ENCODE peak calls at places on chromosomes 7 and 10, in five cellular contexts. J is mesendoderm; O is uterus; G is CD4-positive, CD25-positive, alpha-beta regulatory T cell; T is Panc1. P is an unnamed sample.

GRCh38 chr10:13001041-13001886 is at the start of gene CCDC3:
- DNase-seq in T (no peak), O (no peak), J (peak; percentile 45), G (no peak), P (no peak)

GRCh38 chr7:40675741-40676140 is 540.9 kb downstream of the SUGCT start:
- DNase-seq in O (no peak), T (no peak), G (no peak), J (no peak), P (no peak)

GRCh38 chr7:138186951-138187351 is 110.7 kb downstream of the AKR1D1 start:
- DNase-seq in G (no peak), O (no peak), J (no peak), T (no peak), P (peak; percentile 83)

GRCh38 chr7:103447073-103447960 is 1.3 kb upstream of the SLC26A5 start:
- DNase-seq in G (peak; percentile 20), T (peak; percentile 46), J (peak; percentile 87), O (no peak), P (peak; percentile 40)

GRCh38 chr7:142345817-142346216 is 88.0 kb upstream of the PRSS58 start:
- DNase-seq in O (no peak), J (no peak), G (no peak), T (no peak), P (no peak)

GRCh38 chr10:112082134-112082533 is 101.4 kb downstream of the GPAM start:
- DNase-seq in J (no peak), G (no peak), O (peak; percentile 37), T (no peak), P (peak; percentile 90)

GRCh38 chr10:25933653-25934608 is at the start of gene MYO3A:
- DNase-seq in O (no peak), G (no peak), T (no peak), J (peak; percentile 83), P (no peak)

GRCh38 chr10:63630085-63630927 is 109.1 kb downstream of the REEP3 start:
- DNase-seq in T (peak; percentile 53), O (peak; percentile 96), G (peak; percentile 60), J (peak; percentile 96), P (peak; percentile 99)

GRCh38 chr7:155163696-155164095 is 93.6 kb downstream of the HTR5A start:
- DNase-seq in O (no peak), G (no peak), J (no peak), T (no peak), P (no peak)

GRCh38 chr7:57414415-57414814 is 35.6 kb upstream of the ZNF716 start:
- DNase-seq in J (no peak), T (no peak), O (no peak), G (no peak), P (no peak)

GRCh38 chr7:131972251-131972650 is 415.8 kb upstream of the PODXL start:
- DNase-seq in G (no peak), O (no peak), T (no peak), J (no peak), P (no peak)

GRCh38 chr10:133465950-133466474 is 12.3 kb downstream of the SCART1 start:
- DNase-seq in J (no peak), T (no peak), O (no peak), G (no peak), P (no peak)

GRCh38 chr10:79287973-79288715 is 59.1 kb upstream of the PPIF start:
- DNase-seq in T (no peak), J (no peak), O (no peak), G (no peak), P (no peak)

GRCh38 chr7:158085741-158086695 is 501.6 kb downstream of the PTPRN2 start:
- DNase-seq in J (no peak), G (no peak), T (no peak), O (no peak), P (no peak)

GRCh38 chr10:97689637-97690036 is 2.6 kb upstream of the AVPI1 start:
- DNase-seq in J (peak; percentile 22), T (no peak), O (no peak), G (no peak), P (peak; percentile 95)

GRCh38 chr10:100827819-100828743 is 82.7 kb downstream of the PAX2 start:
- DNase-seq in T (no peak), O (no peak), G (peak; percentile 8), J (peak; percentile 79), P (no peak)

GRCh38 chr7:17183630-17184328 is 114.7 kb upstream of the AHR start:
- DNase-seq in T (no peak), J (no peak), O (no peak), G (no peak), P (peak; percentile 34)

GRCh38 chr7:70414368-70414767 is 717.6 kb upstream of the GALNT17 start:
- DNase-seq in T (no peak), G (no peak), O (no peak), J (no peak), P (no peak)

GRCh38 chr7:3558410-3558809 is 257.4 kb downstream of the SDK1 start:
- DNase-seq in J (no peak), O (no peak), T (no peak), G (no peak), P (peak; percentile 41)

GRCh38 chr7:157432541-157432956 is 95.7 kb downstream of the DNAJB6 start:
- DNase-seq in G (no peak), T (peak; percentile 13), J (peak; percentile 95), O (no peak), P (peak; percentile 81)

GRCh38 chr10:126702181-126702580 is 31.7 kb upstream of the C10orf90 start:
- DNase-seq in T (no peak), J (peak; percentile 12), O (no peak), G (no peak), P (no peak)

GRCh38 chr10:49212783-49213182 is 24.6 kb upstream of the TMEM273 start:
- DNase-seq in G (no peak), O (no peak), J (no peak), T (no peak), P (no peak)

GRCh38 chr10:53434413-53434812 is 661.8 kb upstream of the MBL2 start:
- DNase-seq in J (peak; percentile 63), G (no peak), T (no peak), O (no peak), P (no peak)

GRCh38 chr7:152145853-152146466 is 120.5 kb downstream of the GALNT11 start:
- DNase-seq in T (peak; percentile 18), O (no peak), J (peak; percentile 60), G (peak; percentile 55), P (peak; percentile 39)

GRCh38 chr7:68622500-68622899 is 975.8 kb upstream of the AUTS2 start:
- DNase-seq in G (no peak), O (no peak), T (no peak), J (no peak), P (no peak)

GRCh38 chr7:21903074-21903786 is 42.5 kb downstream of the CDCA7L start:
- DNase-seq in T (no peak), G (no peak), J (no peak), O (no peak), P (no peak)

GRCh38 chr10:58796242-58796641 is 283.6 kb downstream of the BICC1 start:
- DNase-seq in T (no peak), J (peak; percentile 31), O (no peak), G (no peak), P (no peak)

GRCh38 chr7:93298671-93299070 is 66.5 kb downstream of the VPS50 start:
- DNase-seq in T (no peak), O (no peak), J (no peak), G (no peak), P (peak; percentile 52)

GRCh38 chr10:48480397-48481374 is 124.2 kb downstream of the ARHGAP22 start:
- DNase-seq in J (no peak), O (no peak), G (no peak), T (no peak), P (no peak)

GRCh38 chr7:16419126-16419525 is 2.2 kb downstream of the CRPPA start:
- DNase-seq in T (no peak), J (no peak), G (no peak), O (no peak), P (no peak)

GRCh38 chr10:65894379-65894778 is 1031.5 kb upstream of the LRRTM3 start:
- DNase-seq in O (no peak), J (no peak), T (no peak), G (no peak), P (no peak)

GRCh38 chr7:123616244-123616643 is 14.6 kb downstream of the ASB15 start:
- DNase-seq in O (no peak), G (no peak), T (no peak), J (no peak), P (peak; percentile 53)

GRCh38 chr7:2162959-2163358 is 69.8 kb downstream of the MAD1L1 start:
- DNase-seq in J (no peak), T (no peak), O (no peak), G (no peak), P (peak; percentile 55)

GRCh38 chr10:44966816-44967509 is 7.4 kb downstream of the RASSF4 start:
- DNase-seq in J (no peak), G (no peak), O (peak; percentile 12), T (no peak), P (no peak)

GRCh38 chr7:51350195-51350896 is 33.7 kb upstream of the COBL start:
- DNase-seq in T (no peak), J (no peak), O (no peak), G (no peak), P (peak; percentile 1)

GRCh38 chr7:93551063-93551895 is 23.2 kb downstream of the CALCR start:
- DNase-seq in J (peak; percentile 74), T (peak; percentile 20), O (no peak), G (no peak), P (peak; percentile 63)

GRCh38 chr10:74419491-74420466 is 268.8 kb downstream of the ADK start:
- DNase-seq in O (peak; percentile 18), T (no peak), J (peak; percentile 53), G (peak; percentile 51), P (peak; percentile 37)

DNA sequence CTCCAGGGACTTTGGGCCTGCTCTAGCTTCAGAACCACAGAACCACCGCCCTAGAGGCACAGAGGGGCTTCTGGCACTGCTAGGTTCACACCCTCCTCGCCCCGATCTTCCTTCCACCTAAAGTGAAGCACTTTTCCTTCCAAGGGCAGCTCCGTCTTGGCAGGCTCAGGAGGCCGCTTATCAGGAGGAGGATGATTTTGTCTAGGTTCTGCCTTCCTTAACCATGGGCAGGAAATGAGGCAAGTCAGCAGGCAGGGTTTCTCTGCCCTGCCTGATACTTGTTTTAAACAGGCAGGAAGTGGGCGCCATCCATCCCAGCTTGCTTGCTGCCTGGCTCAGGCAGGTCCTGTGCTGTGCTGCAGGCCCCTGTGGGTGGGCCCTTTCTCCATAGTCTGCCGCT is 8.3 kb upstream of the ATP6V0E2 start:
- DNase-seq in J (no peak), T (no peak), O (no peak), G (peak; percentile 71), P (no peak)
- H3K4me3 ChIP-seq in J (no peak overlapping the region), T (no peak overlapping the region), O (no peak overlapping the region), G (peak overlapping the region; percentile 40), P (no peak overlapping the region)

GRCh38 chr10:24209421-24209770 is 458 bp downstream of the KIAA1217 start:
- DNase-seq in O (no peak), T (no peak), J (peak; percentile 60), G (no peak), P (peak; percentile 10)
- H3K4me3 ChIP-seq in O (peak overlapping the region; percentile 51), T (peak overlapping the region; percentile 54), J (peak overlapping the region; percentile 22), G (no peak overlapping the region), P (peak overlapping the region; percentile 38)

DNA sequence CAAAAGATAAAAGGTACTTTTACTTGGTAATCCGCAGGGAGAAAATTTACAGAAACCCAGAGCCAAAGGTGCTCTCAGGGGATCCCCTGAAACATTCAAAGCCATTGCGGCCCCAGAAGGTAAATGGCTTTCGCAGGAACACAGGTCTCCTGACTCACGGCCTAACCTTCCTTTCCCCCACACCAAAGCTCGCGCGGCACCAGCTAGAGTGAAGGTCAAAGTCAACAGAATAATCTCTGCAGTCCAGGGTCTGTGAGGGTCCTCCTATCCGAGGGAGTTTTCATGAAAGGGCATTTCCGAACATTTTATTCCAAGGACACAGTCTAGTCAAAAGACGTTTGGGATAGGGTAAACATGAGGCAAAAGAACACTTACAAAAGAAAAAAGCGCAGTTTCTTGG is 615 bp upstream of the STEAP2 start:
- DNase-seq in O (peak; percentile 20), J (no peak), T (no peak), G (no peak), P (no peak)
- H3K4me3 ChIP-seq in O (peak overlapping the region; percentile 92), J (peak overlapping the region; percentile 49), T (peak overlapping the region; percentile 71), G (no peak overlapping the region), P (peak overlapping the region; percentile 55)

GRCh38 chr10:5411941-5412276 is 448 bp upstream of the NET1 start:
- DNase-seq in G (no peak), T (no peak), J (no peak), O (no peak), P (peak; percentile 7)
- H3K4me3 ChIP-seq in G (peak overlapping the region; percentile 89), T (peak overlapping the region; percentile 60), J (no peak overlapping the region), O (peak overlapping the region; percentile 64), P (peak overlapping the region; percentile 85)

P was measured in fibroblast of villous mesenchyme.